ENCODE peak calls at places on chromosomes 7 and 10, in six cellular contexts. One of them, this sample, is unnamed.
A peak's percentile ranks its signal among the peaks of the same experiment; 100 is the strongest.

GRCh38 chr10:71213127-71213616 is 802 bp downstream of the UNC5B start:
- DNase-seq in choroid plexus epithelial cell: peak; percentile 91
- DNase-seq in osteoblast: peak; percentile 94
- DNase-seq in mammary epithelial cell: peak; percentile 87
- DNase-seq in BE2C: peak; percentile 29
- DNase-seq in Panc1: no peak
- DNase-seq in this sample: no peak

GRCh38 chr7:46852795-46853194 is 729.1 kb downstream of the TNS3 start:
- DNase-seq in Panc1: no peak
- DNase-seq in osteoblast: no peak
- DNase-seq in choroid plexus epithelial cell: no peak
- DNase-seq in BE2C: no peak
- DNase-seq in mammary epithelial cell: no peak
- DNase-seq in this sample: no peak

GRCh38 chr7:29017666-29018065 is 59.5 kb upstream of the TRIL start:
- DNase-seq in mammary epithelial cell: no peak
- DNase-seq in BE2C: no peak
- DNase-seq in osteoblast: peak; percentile 65
- DNase-seq in choroid plexus epithelial cell: peak; percentile 74
- DNase-seq in Panc1: no peak
- DNase-seq in this sample: no peak

GRCh38 chr7:113071465-113071864 is 15.2 kb downstream of the GPR85 start:
- DNase-seq in Panc1: no peak
- DNase-seq in BE2C: no peak
- DNase-seq in mammary epithelial cell: peak; percentile 14
- DNase-seq in osteoblast: no peak
- DNase-seq in choroid plexus epithelial cell: peak; percentile 88
- DNase-seq in this sample: no peak

GRCh38 chr10:78109210-78109609 is 75.5 kb downstream of the RPS24 start:
- DNase-seq in choroid plexus epithelial cell: no peak
- DNase-seq in BE2C: no peak
- DNase-seq in mammary epithelial cell: no peak
- DNase-seq in Panc1: no peak
- DNase-seq in osteoblast: no peak
- DNase-seq in this sample: no peak

GRCh38 chr10:128465697-128466096 is 339.5 kb upstream of the MKI67 start:
- DNase-seq in BE2C: no peak
- DNase-seq in Panc1: no peak
- DNase-seq in choroid plexus epithelial cell: no peak
- DNase-seq in mammary epithelial cell: no peak
- DNase-seq in osteoblast: no peak
- DNase-seq in this sample: no peak

GRCh38 chr10:34008641-34009040 is 674.2 kb upstream of the NRP1 start:
- DNase-seq in BE2C: no peak
- DNase-seq in osteoblast: no peak
- DNase-seq in choroid plexus epithelial cell: no peak
- DNase-seq in Panc1: no peak
- DNase-seq in mammary epithelial cell: no peak
- DNase-seq in this sample: no peak

GRCh38 chr7:625376-625971 is 101.0 kb upstream of the DNAAF5 start:
- DNase-seq in osteoblast: no peak
- DNase-seq in Panc1: no peak
- DNase-seq in BE2C: no peak
- DNase-seq in choroid plexus epithelial cell: peak; percentile 16
- DNase-seq in mammary epithelial cell: no peak
- DNase-seq in this sample: no peak

GRCh38 chr10:129466703-129467345 is at the start of gene MGMT:
- DNase-seq in BE2C: peak; percentile 95
- DNase-seq in choroid plexus epithelial cell: peak; percentile 86
- DNase-seq in mammary epithelial cell: peak; percentile 73
- DNase-seq in osteoblast: peak; percentile 99
- DNase-seq in Panc1: peak; percentile 5
- DNase-seq in this sample: peak; percentile 22

GRCh38 chr7:110148054-110148453 is 942.9 kb upstream of the LRRN3 start:
- DNase-seq in mammary epithelial cell: no peak
- DNase-seq in Panc1: no peak
- DNase-seq in BE2C: no peak
- DNase-seq in choroid plexus epithelial cell: no peak
- DNase-seq in osteoblast: no peak
- DNase-seq in this sample: no peak

GRCh38 chr7:102413071-102413470 is 16.9 kb downstream of the PRKRIP1 start:
- DNase-seq in BE2C: no peak
- DNase-seq in osteoblast: no peak
- DNase-seq in Panc1: no peak
- DNase-seq in choroid plexus epithelial cell: no peak
- DNase-seq in mammary epithelial cell: no peak
- DNase-seq in this sample: no peak

GRCh38 chr7:55574062-55574717 is 1.9 kb upstream of the VOPP1 start:
- DNase-seq in BE2C: no peak
- DNase-seq in osteoblast: peak; percentile 80
- DNase-seq in choroid plexus epithelial cell: peak; percentile 64
- DNase-seq in mammary epithelial cell: peak; percentile 83
- DNase-seq in Panc1: no peak
- DNase-seq in this sample: no peak

GRCh38 chr7:20458483-20458882 is 127.8 kb downstream of the ITGB8 start:
- DNase-seq in choroid plexus epithelial cell: no peak
- DNase-seq in BE2C: no peak
- DNase-seq in mammary epithelial cell: peak; percentile 63
- DNase-seq in osteoblast: no peak
- DNase-seq in Panc1: no peak
- DNase-seq in this sample: no peak

GRCh38 chr10:5575482-5576153 is 50.9 kb downstream of the CALML3 start:
- DNase-seq in osteoblast: peak; percentile 98
- DNase-seq in choroid plexus epithelial cell: peak; percentile 49
- DNase-seq in BE2C: no peak
- DNase-seq in mammary epithelial cell: peak; percentile 53
- DNase-seq in Panc1: no peak
- DNase-seq in this sample: no peak

GRCh38 chr10:100837300-100837699 is 75.5 kb upstream of the SLF2 start:
- DNase-seq in Panc1: no peak
- DNase-seq in mammary epithelial cell: no peak
- DNase-seq in BE2C: no peak
- DNase-seq in osteoblast: no peak
- DNase-seq in choroid plexus epithelial cell: no peak
- DNase-seq in this sample: no peak

GRCh38 chr7:117993377-117994003 is 120.2 kb upstream of the CTTNBP2 start:
- DNase-seq in choroid plexus epithelial cell: peak; percentile 82
- DNase-seq in mammary epithelial cell: peak; percentile 46
- DNase-seq in BE2C: peak; percentile 44
- DNase-seq in Panc1: peak; percentile 5
- DNase-seq in osteoblast: no peak
- DNase-seq in this sample: peak; percentile 6

GRCh38 chr10:26628395-26628794 is 69.1 kb upstream of the PDSS1 start:
- DNase-seq in osteoblast: no peak
- DNase-seq in BE2C: no peak
- DNase-seq in mammary epithelial cell: no peak
- DNase-seq in Panc1: no peak
- DNase-seq in choroid plexus epithelial cell: no peak
- DNase-seq in this sample: no peak

GRCh38 chr10:104351919-104352318 is 1.7 kb upstream of the CFAP58 start:
- DNase-seq in osteoblast: no peak
- DNase-seq in BE2C: no peak
- DNase-seq in mammary epithelial cell: no peak
- DNase-seq in choroid plexus epithelial cell: no peak
- DNase-seq in Panc1: no peak
- DNase-seq in this sample: no peak

GRCh38 chr10:30215631-30216030 is 133.4 kb downstream of the MTPAP start:
- DNase-seq in choroid plexus epithelial cell: peak; percentile 63
- DNase-seq in Panc1: no peak
- DNase-seq in mammary epithelial cell: no peak
- DNase-seq in osteoblast: peak; percentile 76
- DNase-seq in BE2C: no peak
- DNase-seq in this sample: no peak

GRCh38 chr10:2798340-2798739 is 269.0 kb upstream of the PFKP start:
- DNase-seq in choroid plexus epithelial cell: no peak
- DNase-seq in osteoblast: no peak
- DNase-seq in mammary epithelial cell: no peak
- DNase-seq in BE2C: no peak
- DNase-seq in Panc1: no peak
- DNase-seq in this sample: no peak

GRCh38 chr10:5285186-5285585 is 79.6 kb upstream of the UCN3 start:
- DNase-seq in mammary epithelial cell: no peak
- DNase-seq in choroid plexus epithelial cell: no peak
- DNase-seq in osteoblast: no peak
- DNase-seq in BE2C: no peak
- DNase-seq in Panc1: no peak
- DNase-seq in this sample: no peak

GRCh38 chr10:97333351-97333600 is 1.3 kb downstream of the FRAT2 start:
- DNase-seq in choroid plexus epithelial cell: peak; percentile 58
- DNase-seq in mammary epithelial cell: no peak
- DNase-seq in osteoblast: peak; percentile 93
- DNase-seq in Panc1: no peak
- DNase-seq in BE2C: peak; percentile 39
- DNase-seq in this sample: no peak

GRCh38 chr10:79390057-79390456 is 42.8 kb downstream of the PPIF start:
- DNase-seq in BE2C: no peak
- DNase-seq in mammary epithelial cell: no peak
- DNase-seq in osteoblast: peak; percentile 62
- DNase-seq in Panc1: no peak
- DNase-seq in choroid plexus epithelial cell: no peak
- DNase-seq in this sample: no peak

GRCh38 chr7:43785425-43785824 is 26.9 kb downstream of the BLVRA start:
- DNase-seq in Panc1: no peak
- DNase-seq in choroid plexus epithelial cell: peak; percentile 95
- DNase-seq in osteoblast: peak; percentile 96
- DNase-seq in BE2C: no peak
- DNase-seq in mammary epithelial cell: peak; percentile 84
- DNase-seq in this sample: peak; percentile 31

GRCh38 chr10:74748632-74749031 is 77.8 kb upstream of the KAT6B start:
- DNase-seq in osteoblast: no peak
- DNase-seq in mammary epithelial cell: no peak
- DNase-seq in choroid plexus epithelial cell: no peak
- DNase-seq in Panc1: no peak
- DNase-seq in BE2C: no peak
- DNase-seq in this sample: no peak

GRCh38 chr7:2471396-2471795 is 4.8 kb downstream of the GRIFIN start:
- DNase-seq in BE2C: no peak
- DNase-seq in osteoblast: peak; percentile 89
- DNase-seq in mammary epithelial cell: peak; percentile 60
- DNase-seq in choroid plexus epithelial cell: peak; percentile 56
- DNase-seq in Panc1: no peak
- DNase-seq in this sample: no peak

GRCh38 chr10:132774905-132775863 is 10.8 kb downstream of the NKX6-2 start:
- DNase-seq in choroid plexus epithelial cell: no peak
- DNase-seq in Panc1: no peak
- DNase-seq in BE2C: no peak
- DNase-seq in mammary epithelial cell: no peak
- DNase-seq in osteoblast: no peak
- DNase-seq in this sample: no peak

GRCh38 chr7:25069900-25070443 is 55.1 kb downstream of the CYCS start:
- DNase-seq in choroid plexus epithelial cell: peak; percentile 88
- DNase-seq in Panc1: no peak
- DNase-seq in osteoblast: peak; percentile 82
- DNase-seq in BE2C: peak; percentile 61
- DNase-seq in mammary epithelial cell: peak; percentile 45
- DNase-seq in this sample: peak; percentile 66
- H3K4me3 ChIP-seq in choroid plexus epithelial cell: peak overlapping the region; percentile 26
- H3K4me3 ChIP-seq in Panc1: peak overlapping the region; percentile 52
- H3K4me3 ChIP-seq in osteoblast: peak overlapping the region; percentile 56
- H3K4me3 ChIP-seq in BE2C: peak overlapping the region; percentile 35
- H3K4me3 ChIP-seq in mammary epithelial cell: no peak overlapping the region
- H3K4me3 ChIP-seq in this sample: no peak overlapping the region

DNA sequence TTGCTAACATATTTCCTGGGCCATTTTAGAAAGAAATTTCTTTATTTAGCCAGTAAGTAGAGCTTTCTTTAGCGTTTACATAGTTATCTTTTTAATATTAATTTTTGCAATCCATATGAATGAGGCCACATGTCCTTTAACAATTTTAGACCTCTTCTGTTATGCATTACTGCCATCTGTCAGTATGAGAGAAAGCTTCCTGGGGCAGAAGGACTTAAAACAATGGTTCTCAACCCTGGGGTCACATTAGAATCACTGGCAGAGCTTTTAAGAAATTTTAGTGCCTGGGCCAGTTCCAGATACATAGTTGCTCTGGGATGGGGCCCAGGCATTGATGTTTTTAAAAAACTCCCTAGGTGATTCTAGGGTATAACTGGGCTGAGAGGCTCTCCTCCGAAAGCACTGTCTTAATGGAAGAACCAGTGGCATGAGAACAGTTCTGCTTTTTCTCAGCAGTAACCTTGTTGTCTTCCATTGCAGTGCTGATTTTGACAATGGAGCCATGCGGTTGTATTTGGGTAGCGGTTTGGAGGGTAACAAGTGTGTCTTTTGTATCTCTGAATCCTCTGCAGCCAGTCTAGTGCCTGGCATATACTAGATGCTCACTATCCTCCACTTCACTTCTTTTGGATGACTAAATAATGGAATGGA is 226.9 kb downstream of the AUTS2 start:
- DNase-seq in mammary epithelial cell: no peak
- DNase-seq in Panc1: no peak
- DNase-seq in BE2C: peak; percentile 39
- DNase-seq in choroid plexus epithelial cell: no peak
- DNase-seq in osteoblast: no peak
- DNase-seq in this sample: no peak
- TF ChIP-seq CTCF in mammary epithelial cell: no peak
- TF ChIP-seq CTCF in Panc1: no peak
- TF ChIP-seq CTCF in BE2C: peak; percentile 47
- TF ChIP-seq CTCF in choroid plexus epithelial cell: peak; percentile 3
- TF ChIP-seq CTCF in osteoblast: peak; percentile 11
- TF ChIP-seq CTCF in this sample: no peak

DNA sequence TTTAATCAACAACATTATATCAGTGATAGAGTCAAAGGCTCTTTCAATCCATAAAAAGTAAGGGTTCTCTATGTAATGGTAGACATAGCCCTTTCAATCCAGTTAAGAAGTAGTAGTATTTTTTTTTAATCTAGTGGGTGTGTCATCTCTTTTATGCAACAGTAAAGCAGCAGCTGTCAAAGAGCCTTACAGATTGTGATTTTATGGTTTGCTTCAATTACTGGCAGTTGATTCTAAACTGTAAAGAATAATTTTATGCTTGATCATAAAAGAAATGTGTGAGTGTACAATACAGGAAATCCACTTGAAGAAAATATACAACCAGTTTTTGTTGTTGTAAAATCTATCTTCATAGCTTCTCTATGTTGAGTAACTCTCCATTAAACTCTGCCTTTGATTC is 902.6 kb upstream of the MBL2 start:
- DNase-seq in mammary epithelial cell: no peak
- DNase-seq in choroid plexus epithelial cell: no peak
- DNase-seq in Panc1: no peak
- DNase-seq in BE2C: no peak
- DNase-seq in osteoblast: no peak
- DNase-seq in this sample: no peak
- H3K4me3 ChIP-seq in mammary epithelial cell: no peak overlapping the region
- H3K4me3 ChIP-seq in choroid plexus epithelial cell: no peak overlapping the region
- H3K4me3 ChIP-seq in Panc1: no peak overlapping the region
- H3K4me3 ChIP-seq in BE2C: no peak overlapping the region
- H3K4me3 ChIP-seq in osteoblast: no peak overlapping the region
- H3K4me3 ChIP-seq in this sample: no peak overlapping the region

DNA sequence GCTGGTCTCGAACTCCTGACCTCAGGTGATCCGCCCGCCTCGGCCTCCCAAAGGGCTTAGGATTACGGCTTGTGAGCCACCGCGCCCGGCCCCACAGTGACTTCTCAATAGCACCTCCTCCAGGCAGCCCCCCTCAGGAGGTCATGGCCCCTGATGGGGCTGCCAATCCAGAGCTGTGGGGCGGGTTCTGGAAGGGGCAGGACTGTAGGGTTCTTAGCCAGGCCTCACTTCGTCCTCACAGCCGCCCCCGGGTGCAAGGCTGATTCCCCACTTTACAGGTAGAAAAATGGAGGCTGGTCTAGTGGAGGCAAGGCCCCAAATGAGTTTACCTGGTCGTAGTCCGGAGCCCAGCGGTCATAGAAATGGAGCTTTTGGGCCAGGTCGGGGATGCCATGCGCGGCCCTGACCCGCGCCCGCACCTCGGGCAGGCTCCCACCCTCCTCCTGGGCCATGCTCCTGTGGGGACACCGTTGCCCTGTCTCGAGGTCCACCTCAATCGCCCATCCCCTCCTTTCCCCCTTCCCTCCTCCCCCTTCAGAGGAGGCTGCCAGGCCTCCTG is 548 bp downstream of the METTL27 start:
- DNase-seq in Panc1: no peak
- DNase-seq in BE2C: no peak
- DNase-seq in osteoblast: peak; percentile 87
- DNase-seq in mammary epithelial cell: no peak
- DNase-seq in choroid plexus epithelial cell: no peak
- DNase-seq in this sample: no peak
- TF ChIP-seq CTCF in Panc1: no peak
- TF ChIP-seq CTCF in BE2C: no peak
- TF ChIP-seq CTCF in osteoblast: no peak
- TF ChIP-seq CTCF in mammary epithelial cell: no peak
- TF ChIP-seq CTCF in choroid plexus epithelial cell: no peak
- TF ChIP-seq CTCF in this sample: no peak